ENCODE peak calls at places on chromosomes 6 and 20, in nine cellular contexts. G is ecto neural progenitor cell; Q is pancreas; D is anterior cingulate cortex; V is activated T-helper 2 cell treated with anti-CD3 and anti-CD28 coated beads, Interferon-gamma antibody, Interleukin-2, Interleukin-4, amounts not matched to agents 10 μg/mL and 5 μg/mL and 100 μg/mL, durations not matched to agents 14 hours and 24 hours and 36 hours; Z is fibroblast of mammary gland; R is neural progenitor cell; F is iPS-NIHi11; B is KG1. J is an unnamed sample.

GRCh38 chr6:15586528-15586927 is 76.3 kb downstream of the DTNBP1 start:
- DNase-seq in Z (no peak), G (no peak), F (no peak), D (no peak), V (no peak), R (no peak), B (no peak), Q (no peak), J (no peak)

GRCh38 chr6:49662877-49663231 is 26.2 kb upstream of the RHAG start:
- DNase-seq in F (no peak), D (no peak), V (no peak), Z (no peak), G (no peak), B (no peak), Q (no peak), R (no peak), J (no peak)

GRCh38 chr6:30647039-30647801 is at the start of gene C6orf136:
- DNase-seq in V (peak), F (peak), G (peak), D (peak), Z (peak), R (peak), B (peak), Q (peak), J (peak)

GRCh38 chr20:62792940-62793756 is 3.1 kb upstream of the MRGBP start:
- DNase-seq in B (no peak), V (no peak), G (no peak), Q (no peak), F (no peak), D (no peak), R (no peak), Z (no peak), J (no peak)

GRCh38 chr6:128659878-128660622 is 139.7 kb upstream of the PTPRK start:
- DNase-seq in G (no peak), R (no peak), Z (no peak), Q (no peak), D (no peak), V (no peak), B (no peak), F (no peak), J (no peak)

GRCh38 chr6:10418862-10419748 is 4.2 kb upstream of the TFAP2A start:
- DNase-seq in F (peak), Z (no peak), D (no peak), V (no peak), R (peak), G (no peak), Q (no peak), B (no peak), J (peak)

GRCh38 chr6:130967502-130968469 is 95.3 kb downstream of the EPB41L2 start:
- DNase-seq in R (no peak), B (no peak), V (no peak), D (no peak), Z (peak), F (no peak), Q (no peak), G (no peak), J (no peak)

GRCh38 chr20:41654292-41654691 is 36.1 kb upstream of the CHD6 start:
- DNase-seq in R (no peak), Z (no peak), F (peak), B (no peak), G (no peak), D (no peak), Q (no peak), V (no peak), J (peak)

GRCh38 chr6:143507358-143508145 is 4.0 kb downstream of the FUCA2 start:
- DNase-seq in V (no peak), Q (no peak), G (no peak), B (no peak), D (no peak), Z (peak), R (no peak), F (no peak), J (no peak)

GRCh38 chr20:57968111-57968510 is 258.3 kb upstream of the PMEPA1 start:
- DNase-seq in G (no peak), Q (no peak), Z (no peak), D (no peak), R (no peak), B (no peak), F (no peak), V (no peak), J (no peak)

GRCh38 chr6:123193298-123193697 is 197.3 kb downstream of the CLVS2 start:
- DNase-seq in V (no peak), R (no peak), B (no peak), G (no peak), F (no peak), Z (no peak), Q (no peak), D (no peak), J (no peak)

GRCh38 chr20:31833130-31833930 is 12.1 kb downstream of the FOXS1 start:
- DNase-seq in D (no peak), R (peak), B (peak), G (peak), Z (peak), Q (peak), F (peak), V (peak), J (peak)

GRCh38 chr20:38085031-38085430 is 51.5 kb downstream of the RPRD1B start:
- DNase-seq in B (no peak), D (no peak), R (no peak), Q (no peak), Z (no peak), F (no peak), V (no peak), G (no peak), J (no peak)

GRCh38 chr6:16769131-16769985 is 8.1 kb upstream of the ATXN1 start:
- DNase-seq in Q (no peak), V (peak), G (no peak), F (no peak), R (no peak), Z (peak), D (no peak), B (peak), J (no peak)

GRCh38 chr20:35698298-35699126 is 640 bp downstream of the NFS1 start:
- DNase-seq in B (no peak), G (no peak), D (no peak), Z (no peak), V (no peak), F (peak), R (peak), Q (no peak), J (no peak)

GRCh38 chr6:168999392-168999791 is 254.3 kb downstream of the THBS2 start:
- DNase-seq in Q (no peak), F (no peak), R (no peak), B (no peak), G (no peak), D (no peak), Z (no peak), V (no peak), J (no peak)

GRCh38 chr20:43508604-43509040 is 1.1 kb downstream of the L3MBTL1 start:
- DNase-seq in Z (no peak), G (peak), D (no peak), R (peak), F (peak), Q (no peak), B (no peak), V (no peak), J (peak)

GRCh38 chr6:45997875-45998506 is 17.7 kb downstream of the CLIC5 start:
- DNase-seq in V (no peak), Q (no peak), B (no peak), F (peak), Z (no peak), D (no peak), R (no peak), G (no peak), J (no peak)

GRCh38 chr6:89793586-89793985 is 26.0 kb downstream of the MDN1 start:
- DNase-seq in Q (no peak), F (no peak), R (no peak), V (no peak), D (no peak), Z (no peak), B (no peak), G (no peak), J (no peak)

GRCh38 chr6:135880066-135880972 is 28.8 kb downstream of the PDE7B start:
- DNase-seq in Q (no peak), V (peak), R (no peak), F (no peak), G (no peak), D (no peak), Z (peak), B (peak), J (no peak)

GRCh38 chr6:52514514-52514913 is 62.3 kb downstream of the TRAM2 start:
- DNase-seq in G (no peak), D (no peak), Q (no peak), R (no peak), B (no peak), V (no peak), F (no peak), Z (peak), J (no peak)

GRCh38 chr6:32883789-32884188 is 29.8 kb downstream of the PSMB9 start:
- DNase-seq in F (peak), G (peak), V (no peak), Z (peak), R (peak), D (no peak), Q (no peak), B (no peak), J (peak)

GRCh38 chr6:74574794-74575193 is 631.1 kb downstream of the COL12A1 start:
- DNase-seq in R (peak), F (peak), Q (no peak), V (no peak), Z (peak), G (no peak), B (no peak), D (no peak), J (no peak)

GRCh38 chr6:20620043-20620442 is 85.8 kb downstream of the CDKAL1 start:
- DNase-seq in Z (no peak), B (no peak), G (no peak), D (no peak), R (no peak), V (no peak), F (no peak), Q (no peak), J (no peak)

GRCh38 chr6:90406957-90407356 is 110.3 kb upstream of the BACH2 start:
- DNase-seq in B (no peak), V (no peak), D (no peak), Q (no peak), G (no peak), R (no peak), F (no peak), Z (no peak), J (no peak)

GRCh38 chr6:131182991-131183425 is 47.7 kb downstream of the AKAP7 start:
- DNase-seq in R (peak), F (peak), G (peak), V (no peak), Z (peak), B (peak), D (peak), Q (no peak), J (no peak)

GRCh38 chr6:23568292-23568691 is 557.7 kb upstream of the NRSN1 start:
- DNase-seq in R (no peak), G (no peak), F (no peak), Z (no peak), D (no peak), B (no peak), Q (no peak), V (no peak), J (no peak)

GRCh38 chr6:71406871-71407860 is 118.6 kb downstream of the OGFRL1 start:
- DNase-seq in B (no peak), R (peak), F (peak), V (no peak), Z (no peak), G (peak), Q (no peak), D (no peak), J (no peak)

GRCh38 chr6:7590918-7591302 is 912 bp downstream of the SNRNP48 start:
- DNase-seq in D (no peak), V (no peak), Z (peak), R (peak), B (no peak), G (no peak), Q (no peak), F (no peak), J (peak)

GRCh38 chr6:125124250-125124777 is 29.3 kb upstream of the TPD52L1 start:
- DNase-seq in Z (peak), R (no peak), G (no peak), D (no peak), B (no peak), F (no peak), V (no peak), Q (no peak), J (no peak)

GRCh38 chr6:148760568-148761531 is 14.0 kb downstream of the UST start:
- DNase-seq in B (no peak), V (peak), Z (peak), G (peak), F (no peak), Q (no peak), D (peak), R (peak), J (no peak)

GRCh38 chr6:36659271-36659670 is 19.2 kb upstream of the CDKN1A start:
- DNase-seq in D (no peak), G (no peak), B (no peak), V (no peak), F (no peak), Q (no peak), Z (peak), R (no peak), J (no peak)

GRCh38 chr6:5941188-5941587 is 65.5 kb downstream of the NRN1 start:
- DNase-seq in Q (no peak), D (no peak), G (no peak), V (no peak), F (no peak), R (no peak), B (no peak), Z (peak), J (no peak)